ENCODE peak calls at places on chromosomes 13 and 19, in ten cellular contexts. B, Q, Z, L, F, G, A, S, U and C are unnamed samples.

GRCh38 chr19:33118643-33119042 is 13.3 kb upstream of the WDR88 start:
- DNase-seq in B (no peak), Q (no peak), Z (no peak), L (no peak), F (no peak), G (no peak), A (no peak), S (no peak), U (no peak), C (no peak)

GRCh38 chr19:35142531-35143230 is 374 bp upstream of the FXYD7 start:
- DNase-seq in B (peak), Q (peak), Z (no peak), L (no peak), F (peak), G (peak), A (peak), S (peak), U (no peak), C (no peak)

GRCh38 chr19:4062576-4063368 is 3.9 kb downstream of the ZBTB7A start:
- DNase-seq in B (no peak), Q (peak), Z (no peak), L (no peak), F (no peak), G (no peak), A (no peak), S (no peak), U (no peak), C (no peak)

GRCh38 chr19:52270266-52270885 is 989 bp downstream of the ZNF766 start:
- DNase-seq in B (peak), Q (peak), Z (no peak), L (no peak), F (no peak), G (no peak), A (peak), S (no peak), U (peak), C (no peak)

GRCh38 chr19:3458229-3458555 is 22.1 kb downstream of the SMIM24 start:
- DNase-seq in B (peak), Q (no peak), Z (no peak), L (no peak), F (no peak), G (no peak), A (no peak), S (no peak), U (peak), C (no peak)

GRCh38 chr19:37963190-37963947 is 56.4 kb downstream of the SIPA1L3 start:
- DNase-seq in B (no peak), Q (no peak), Z (no peak), L (no peak), F (no peak), G (no peak), A (peak), S (no peak), U (peak), C (no peak)

GRCh38 chr19:38093154-38093553 is 130.9 kb downstream of the DPF1 start:
- DNase-seq in B (no peak), Q (no peak), Z (no peak), L (no peak), F (no peak), G (no peak), A (no peak), S (no peak), U (no peak), C (no peak)

GRCh38 chr19:2787115-2787514 is 1.8 kb downstream of the THOP1 start:
- DNase-seq in B (no peak), Q (no peak), Z (no peak), L (no peak), F (no peak), G (no peak), A (no peak), S (no peak), U (no peak), C (no peak)

GRCh38 chr19:17739121-17739875 is 12.0 kb upstream of the FCHO1 start:
- DNase-seq in B (no peak), Q (no peak), Z (peak), L (no peak), F (no peak), G (no peak), A (no peak), S (no peak), U (no peak), C (no peak)

GRCh38 chr13:25971499-25972145 is 80.2 kb downstream of the SHISA2 start:
- DNase-seq in B (no peak), Q (no peak), Z (no peak), L (no peak), F (peak), G (no peak), A (no peak), S (peak), U (no peak), C (no peak)

GRCh38 chr13:112722433-112723250 is 32.8 kb downstream of the ATP11A start:
- DNase-seq in B (peak), Q (peak), Z (peak), L (no peak), F (no peak), G (no peak), A (peak), S (no peak), U (peak), C (peak)

GRCh38 chr13:32267836-32268439 is 47.2 kb downstream of the ZAR1L start:
- DNase-seq in B (no peak), Q (peak), Z (no peak), L (no peak), F (peak), G (peak), A (no peak), S (peak), U (no peak), C (no peak)

GRCh38 chr13:94784066-94784465 is 71.7 kb upstream of the SOX21 start:
- DNase-seq in B (no peak), Q (no peak), Z (no peak), L (no peak), F (no peak), G (no peak), A (no peak), S (no peak), U (peak), C (no peak)

GRCh38 chr19:18589380-18590272 is 1.0 kb downstream of the REX1BD start:
- DNase-seq in B (peak), Q (peak), Z (peak), L (no peak), F (peak), G (peak), A (peak), S (peak), U (peak), C (no peak)

GRCh38 chr19:45526143-45526542 is 18.9 kb downstream of the VASP start:
- DNase-seq in B (peak), Q (peak), Z (peak), L (peak), F (no peak), G (peak), A (peak), S (no peak), U (peak), C (no peak)